ENCODE peak calls at places on chromosome 9, in nine cellular contexts. One of them, this sample, is unnamed.

GRCh38 chr9:22098636-22099332 is 89.7 kb upstream of the CDKN2B start:
- DNase-seq in activated CD4-positive, CD25-positive, alpha-beta regulatory T cell treated with anti-CD3 and anti-CD28 coated beads, Interleukin-2, amount 50 U/mL, for 16 hours: no peak
- DNase-seq in psoas muscle: no peak
- DNase-seq in NCI-H2029: no peak
- DNase-seq in Right ventricle myocardium inferior: no peak
- DNase-seq in uterus: no peak
- DNase-seq in GM18507: no peak
- DNase-seq in bronchial epithelial cell: no peak
- DNase-seq in head of caudate nucleus: no peak
- DNase-seq in this sample: peak; percentile 0

GRCh38 chr9:129276486-129277260 is 98.6 kb upstream of the IER5L start:
- DNase-seq in GM18507: no peak
- DNase-seq in Right ventricle myocardium inferior: no peak
- DNase-seq in head of caudate nucleus: peak; percentile 10
- DNase-seq in uterus: peak; percentile 10
- DNase-seq in bronchial epithelial cell: no peak
- DNase-seq in psoas muscle: no peak
- DNase-seq in activated CD4-positive, CD25-positive, alpha-beta regulatory T cell treated with anti-CD3 and anti-CD28 coated beads, Interleukin-2, amount 50 U/mL, for 16 hours: no peak
- DNase-seq in NCI-H2029: no peak
- DNase-seq in this sample: no peak

GRCh38 chr9:128022886-128023285 is 42.1 kb upstream of the EEIG1 start:
- DNase-seq in uterus: no peak
- DNase-seq in psoas muscle: no peak
- DNase-seq in bronchial epithelial cell: no peak
- DNase-seq in head of caudate nucleus: no peak
- DNase-seq in GM18507: no peak
- DNase-seq in Right ventricle myocardium inferior: no peak
- DNase-seq in NCI-H2029: no peak
- DNase-seq in activated CD4-positive, CD25-positive, alpha-beta regulatory T cell treated with anti-CD3 and anti-CD28 coated beads, Interleukin-2, amount 50 U/mL, for 16 hours: no peak
- DNase-seq in this sample: no peak

GRCh38 chr9:124412228-124412575 is 3.0 kb downstream of the PSMB7 start:
- DNase-seq in NCI-H2029: no peak
- DNase-seq in head of caudate nucleus: no peak
- DNase-seq in bronchial epithelial cell: peak; percentile 68
- DNase-seq in GM18507: no peak
- DNase-seq in activated CD4-positive, CD25-positive, alpha-beta regulatory T cell treated with anti-CD3 and anti-CD28 coated beads, Interleukin-2, amount 50 U/mL, for 16 hours: no peak
- DNase-seq in uterus: no peak
- DNase-seq in psoas muscle: no peak
- DNase-seq in Right ventricle myocardium inferior: no peak
- DNase-seq in this sample: no peak

GRCh38 chr9:114282104-114282485 is 40.8 kb upstream of the ORM1 start:
- DNase-seq in NCI-H2029: no peak
- DNase-seq in psoas muscle: no peak
- DNase-seq in Right ventricle myocardium inferior: no peak
- DNase-seq in head of caudate nucleus: no peak
- DNase-seq in GM18507: no peak
- DNase-seq in uterus: peak; percentile 17
- DNase-seq in bronchial epithelial cell: no peak
- DNase-seq in activated CD4-positive, CD25-positive, alpha-beta regulatory T cell treated with anti-CD3 and anti-CD28 coated beads, Interleukin-2, amount 50 U/mL, for 16 hours: no peak
- DNase-seq in this sample: no peak

GRCh38 chr9:504921-505821 is 290.5 kb downstream of the DOCK8 start:
- DNase-seq in GM18507: no peak
- DNase-seq in Right ventricle myocardium inferior: no peak
- DNase-seq in head of caudate nucleus: peak; percentile 22
- DNase-seq in NCI-H2029: no peak
- DNase-seq in uterus: peak; percentile 39
- DNase-seq in activated CD4-positive, CD25-positive, alpha-beta regulatory T cell treated with anti-CD3 and anti-CD28 coated beads, Interleukin-2, amount 50 U/mL, for 16 hours: no peak
- DNase-seq in psoas muscle: peak; percentile 20
- DNase-seq in bronchial epithelial cell: peak; percentile 40
- DNase-seq in this sample: peak; percentile 25

GRCh38 chr9:23739753-23740152 is 86.3 kb downstream of the ELAVL2 start:
- DNase-seq in GM18507: no peak
- DNase-seq in bronchial epithelial cell: no peak
- DNase-seq in psoas muscle: no peak
- DNase-seq in activated CD4-positive, CD25-positive, alpha-beta regulatory T cell treated with anti-CD3 and anti-CD28 coated beads, Interleukin-2, amount 50 U/mL, for 16 hours: no peak
- DNase-seq in uterus: no peak
- DNase-seq in head of caudate nucleus: no peak
- DNase-seq in NCI-H2029: no peak
- DNase-seq in Right ventricle myocardium inferior: no peak
- DNase-seq in this sample: no peak

GRCh38 chr9:77486968-77487367 is 161.2 kb downstream of the GNA14 start:
- DNase-seq in Right ventricle myocardium inferior: no peak
- DNase-seq in psoas muscle: no peak
- DNase-seq in uterus: no peak
- DNase-seq in head of caudate nucleus: no peak
- DNase-seq in activated CD4-positive, CD25-positive, alpha-beta regulatory T cell treated with anti-CD3 and anti-CD28 coated beads, Interleukin-2, amount 50 U/mL, for 16 hours: no peak
- DNase-seq in NCI-H2029: no peak
- DNase-seq in bronchial epithelial cell: peak; percentile 70
- DNase-seq in GM18507: no peak
- DNase-seq in this sample: no peak

GRCh38 chr9:129557192-129558036 is 63.5 kb downstream of the C9orf50 start:
- DNase-seq in uterus: no peak
- DNase-seq in Right ventricle myocardium inferior: peak; percentile 40
- DNase-seq in head of caudate nucleus: no peak
- DNase-seq in bronchial epithelial cell: no peak
- DNase-seq in NCI-H2029: no peak
- DNase-seq in GM18507: no peak
- DNase-seq in psoas muscle: no peak
- DNase-seq in activated CD4-positive, CD25-positive, alpha-beta regulatory T cell treated with anti-CD3 and anti-CD28 coated beads, Interleukin-2, amount 50 U/mL, for 16 hours: no peak
- DNase-seq in this sample: no peak

GRCh38 chr9:84758817-84759216 is 89.3 kb downstream of the NTRK2 start:
- DNase-seq in uterus: no peak
- DNase-seq in psoas muscle: no peak
- DNase-seq in Right ventricle myocardium inferior: no peak
- DNase-seq in bronchial epithelial cell: no peak
- DNase-seq in NCI-H2029: no peak
- DNase-seq in activated CD4-positive, CD25-positive, alpha-beta regulatory T cell treated with anti-CD3 and anti-CD28 coated beads, Interleukin-2, amount 50 U/mL, for 16 hours: no peak
- DNase-seq in GM18507: no peak
- DNase-seq in head of caudate nucleus: no peak
- DNase-seq in this sample: no peak

GRCh38 chr9:125794708-125795107 is 47.5 kb downstream of the PBX3 start:
- DNase-seq in NCI-H2029: no peak
- DNase-seq in psoas muscle: no peak
- DNase-seq in activated CD4-positive, CD25-positive, alpha-beta regulatory T cell treated with anti-CD3 and anti-CD28 coated beads, Interleukin-2, amount 50 U/mL, for 16 hours: no peak
- DNase-seq in GM18507: no peak
- DNase-seq in bronchial epithelial cell: no peak
- DNase-seq in head of caudate nucleus: no peak
- DNase-seq in uterus: no peak
- DNase-seq in Right ventricle myocardium inferior: no peak
- DNase-seq in this sample: no peak

GRCh38 chr9:706606-707451 is 134.7 kb upstream of the DMRT1 start:
- DNase-seq in Right ventricle myocardium inferior: peak; percentile 90
- DNase-seq in GM18507: no peak
- DNase-seq in activated CD4-positive, CD25-positive, alpha-beta regulatory T cell treated with anti-CD3 and anti-CD28 coated beads, Interleukin-2, amount 50 U/mL, for 16 hours: no peak
- DNase-seq in head of caudate nucleus: peak; percentile 62
- DNase-seq in NCI-H2029: no peak
- DNase-seq in bronchial epithelial cell: peak; percentile 35
- DNase-seq in psoas muscle: peak; percentile 80
- DNase-seq in uterus: peak; percentile 71
- DNase-seq in this sample: peak; percentile 70

This sample was measured in cerebellum.